ENCODE peak calls at places on chromosome 16, in eight cellular contexts. C is endothelial cell of umbilical vein, T is lower leg skin, X is IMR-90, Y is sigmoid colon, D is heart left ventricle, F is GM12891, W is Peyer's patch. S is an unnamed sample.

GRCh38 chr16:1785846-1786170 is 3.0 kb downstream of the NUBP2 start:
- DNase-seq in C (no peak), T (no peak), X (no peak), Y (no peak), D (no peak), F (no peak), W (no peak), S (no peak)

GRCh38 chr16:1776991-1777374 is 4.0 kb upstream of the MRPS34 start:
- DNase-seq in C (no peak), T (no peak), X (no peak), Y (no peak), D (peak), F (no peak), W (no peak), S (no peak)

GRCh38 chr16:27922433-27922832 is 141.1 kb downstream of the GSG1L start:
- DNase-seq in C (no peak), T (no peak), X (no peak), Y (no peak), D (no peak), F (no peak), W (no peak), S (no peak)

GRCh38 chr16:57513371-57514102 is 22.8 kb downstream of the CCDC102A start:
- DNase-seq in C (no peak), T (no peak), X (no peak), Y (peak), D (no peak), F (no peak), W (no peak), S (no peak)

GRCh38 chr16:3101841-3102470 is 2.9 kb upstream of the ZSCAN10 start:
- DNase-seq in C (peak), T (no peak), X (no peak), Y (no peak), D (peak), F (no peak), W (no peak), S (no peak)

GRCh38 chr16:10828851-10829331 is 10.3 kb upstream of the TVP23A start:
- DNase-seq in C (peak), T (peak), X (peak), Y (peak), D (peak), F (no peak), W (peak), S (peak)

GRCh38 chr16:29959293-29959692 is 2.6 kb upstream of the TMEM219 start:
- DNase-seq in C (no peak), T (no peak), X (no peak), Y (no peak), D (no peak), F (no peak), W (no peak), S (no peak)

GRCh38 chr16:58850627-58851024 is 116.5 kb upstream of the GOT2 start:
- DNase-seq in C (no peak), T (no peak), X (no peak), Y (no peak), D (no peak), F (no peak), W (no peak), S (no peak)

GRCh38 chr16:26856791-26857190 is 209.9 kb upstream of the C16orf82 start:
- DNase-seq in C (no peak), T (peak), X (no peak), Y (no peak), D (no peak), F (no peak), W (no peak), S (no peak)

GRCh38 chr16:11852092-11852809 is 909 bp upstream of the RSL1D1 start:
- DNase-seq in C (no peak), T (no peak), X (peak), Y (no peak), D (no peak), F (no peak), W (no peak), S (no peak)

DNA sequence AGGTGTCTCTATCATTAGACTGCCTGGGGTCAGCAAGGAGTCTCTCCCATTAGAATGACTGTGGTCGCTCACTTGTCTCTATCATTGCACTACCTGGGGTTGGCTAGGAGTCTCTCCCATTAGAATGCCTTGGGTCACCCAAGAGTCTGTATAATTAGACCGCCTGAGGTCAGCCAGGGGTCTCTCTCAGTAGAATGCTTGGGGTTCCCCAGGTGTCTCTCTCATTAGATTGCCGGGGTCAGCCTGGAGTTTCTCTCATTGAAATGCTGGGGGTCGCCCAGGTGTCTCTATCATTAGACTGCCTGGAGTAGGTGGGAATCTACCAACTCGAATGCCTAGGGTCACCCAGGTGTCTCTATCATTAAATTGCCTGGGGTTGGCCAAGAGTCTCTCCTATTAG is 2231.6 kb downstream of the TP53TG3F start:
- DNase-seq in C (no peak), T (no peak), X (no peak), Y (no peak), D (no peak), F (no peak), W (no peak), S (no peak)
- TF ChIP-seq POLR2A in C (no peak), T (no peak), X (no peak), Y (no peak), D (no peak), F (no peak), W (no peak), S (no peak)

GRCh38 chr16:85248269-85248668 is 136.0 kb upstream of the CIBAR2 start:
- DNase-seq in C (no peak), T (no peak), X (no peak), Y (no peak), D (no peak), F (no peak), W (no peak), S (no peak)

GRCh38 chr16:85249830-85250455 is 137.7 kb upstream of the CIBAR2 start:
- DNase-seq in C (no peak), T (no peak), X (no peak), Y (no peak), D (no peak), F (no peak), W (no peak), S (no peak)

GRCh38 chr16:85250609-85251223 is 138.4 kb upstream of the CIBAR2 start:
- DNase-seq in C (no peak), T (no peak), X (no peak), Y (no peak), D (no peak), F (no peak), W (no peak), S (no peak)

GRCh38 chr16:85249418-85249817 is 137.1 kb upstream of the CIBAR2 start:
- DNase-seq in C (no peak), T (no peak), X (no peak), Y (no peak), D (no peak), F (no peak), W (no peak), S (no peak)

DNA sequence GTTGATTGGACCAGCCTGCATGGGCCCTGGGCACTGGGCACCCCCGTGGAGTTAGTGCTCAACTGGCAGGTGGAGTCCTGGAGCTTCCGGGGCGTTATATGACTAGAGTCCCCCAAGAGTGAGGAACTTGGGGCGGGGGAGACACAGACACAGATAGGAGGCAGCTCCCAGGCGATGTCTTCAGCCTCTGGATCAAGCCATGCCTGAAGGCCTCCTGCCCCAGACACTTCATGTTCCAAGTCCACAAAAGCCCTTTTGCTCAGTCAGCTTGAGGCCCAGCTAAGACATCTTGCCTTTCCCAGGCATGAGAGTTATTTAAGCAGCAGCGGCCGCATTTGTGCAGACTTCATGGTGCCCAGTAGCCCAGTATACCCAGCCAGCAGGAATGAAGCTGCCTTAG is 136.6 kb upstream of the CIBAR2 start:
- DNase-seq in C (no peak), T (no peak), X (no peak), Y (no peak), D (no peak), F (no peak), W (no peak), S (no peak)
- TF ChIP-seq POLR2A in C (no peak), T (no peak), X (no peak), Y (no peak), D (no peak), F (no peak), W (no peak), S (no peak)

DNA sequence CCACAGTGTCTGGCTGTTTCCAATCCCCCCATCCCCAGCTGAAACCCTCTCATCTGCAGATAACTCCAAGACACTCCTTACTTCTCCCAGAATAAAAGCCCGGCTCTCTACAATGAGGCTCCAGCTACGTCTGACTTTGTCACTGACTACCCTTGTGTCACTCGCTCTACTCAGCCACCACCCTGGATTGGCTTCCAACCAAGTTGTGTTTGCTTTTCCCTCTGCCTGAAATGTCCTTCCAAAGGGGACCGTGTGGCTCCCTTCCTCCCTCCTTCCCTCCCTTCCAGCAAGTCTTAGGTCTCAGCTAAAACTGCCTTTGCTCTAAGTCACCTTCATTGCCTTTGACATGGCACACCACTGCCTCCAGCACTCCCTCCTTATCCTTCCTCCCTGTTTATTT is 42.8 kb downstream of the CDH1 start:
- DNase-seq in C (no peak), T (no peak), X (no peak), Y (no peak), D (no peak), F (no peak), W (no peak), S (no peak)
- TF ChIP-seq POLR2A in C (no peak), T (no peak), X (no peak), Y (no peak), D (no peak), F (no peak), W (no peak), S (no peak)

GRCh38 chr16:90077757-90078593 is 844 bp upstream of the PRDM7 start:
- DNase-seq in C (peak), T (peak), X (peak), Y (no peak), D (no peak), F (peak), W (peak), S (no peak)

GRCh38 chr16:90078594-90078895 is 1.4 kb upstream of the PRDM7 start:
- DNase-seq in C (no peak), T (no peak), X (no peak), Y (no peak), D (no peak), F (no peak), W (no peak), S (no peak)

GRCh38 chr16:90081606-90081970 is 4.5 kb upstream of the PRDM7 start:
- DNase-seq in C (no peak), T (peak), X (no peak), Y (no peak), D (no peak), F (no peak), W (no peak), S (no peak)

GRCh38 chr16:90072442-90073105 is 4.6 kb downstream of the PRDM7 start:
- DNase-seq in C (no peak), T (no peak), X (peak), Y (no peak), D (no peak), F (no peak), W (no peak), S (no peak)

DNA sequence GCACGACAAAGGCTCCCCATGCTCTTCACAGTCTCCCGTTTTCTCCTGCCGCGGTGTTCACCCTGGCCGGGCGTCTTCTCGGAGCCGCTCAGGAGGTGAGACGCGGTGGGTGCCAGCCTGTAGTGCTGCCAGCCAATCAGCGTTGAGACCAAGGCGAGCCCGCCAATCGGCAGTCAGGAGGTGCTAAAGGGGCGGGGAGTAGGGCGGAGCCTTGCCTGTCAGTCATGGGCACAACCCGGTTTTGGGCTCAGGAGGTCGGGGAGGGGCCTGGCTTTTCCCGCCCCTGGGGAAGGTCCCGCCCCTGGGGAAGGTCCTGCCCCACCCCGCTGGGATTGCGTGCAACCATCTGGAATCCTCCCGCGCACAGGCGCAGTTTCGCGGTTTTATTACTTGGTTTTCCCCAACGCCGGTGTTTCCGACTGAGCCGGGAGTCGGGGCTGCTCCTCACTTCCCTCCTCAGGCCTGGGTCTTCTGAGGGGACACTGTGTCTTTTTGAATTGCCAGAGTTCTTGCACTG is at the start of gene PRDM7:
- DNase-seq in C (peak), T (peak), X (peak), Y (peak), D (peak), F (peak), W (peak), S (peak)
- TF ChIP-seq POLR2A in C (no peak), T (no peak), X (no peak), Y (no peak), D (no peak), F (no peak), W (no peak), S (no peak)

GRCh38 chr16:4684763-4685162 is 8.6 kb upstream of the NUDT16L1 start:
- DNase-seq in C (no peak), T (no peak), X (no peak), Y (peak), D (no peak), F (no peak), W (no peak), S (no peak)
- TF ChIP-seq POLR2A in C (no peak), T (no peak), X (no peak), Y (no peak), D (no peak), F (no peak), W (no peak), S (no peak)

GRCh38 chr16:64983983-64984382 is 137.9 kb downstream of the CDH11 start:
- DNase-seq in C (peak), T (no peak), X (peak), Y (no peak), D (peak), F (peak), W (no peak), S (peak)

GRCh38 chr16:64977211-64977920 is 144.5 kb downstream of the CDH11 start:
- DNase-seq in C (no peak), T (no peak), X (no peak), Y (no peak), D (no peak), F (no peak), W (no peak), S (no peak)

GRCh38 chr16:64983226-64983625 is 138.6 kb downstream of the CDH11 start:
- DNase-seq in C (no peak), T (no peak), X (no peak), Y (no peak), D (no peak), F (no peak), W (no peak), S (no peak)

GRCh38 chr16:64981568-64982281 is 140.1 kb downstream of the CDH11 start:
- DNase-seq in C (no peak), T (no peak), X (no peak), Y (no peak), D (no peak), F (no peak), W (no peak), S (no peak)

GRCh38 chr16:64982581-64982980 is 139.3 kb downstream of the CDH11 start:
- DNase-seq in C (no peak), T (no peak), X (peak), Y (no peak), D (no peak), F (no peak), W (no peak), S (no peak)
- TF ChIP-seq POLR2A in C (no peak), T (no peak), X (no peak), Y (no peak), D (no peak), F (no peak), W (no peak), S (no peak)

GRCh38 chr16:87950765-87951549 is at the start of gene BANP:
- DNase-seq in C (peak), T (peak), X (peak), Y (peak), D (peak), F (peak), W (peak), S (peak)
- TF ChIP-seq POLR2A in C (no peak), T (peak), X (no peak), Y (no peak), D (peak), F (peak), W (peak), S (no peak)

S was measured in H54.